ENCODE peak calls at places on chromosome 22, in five cellular contexts. One of them, this sample, is unnamed.

GRCh38 chr22:20125201-20126174 is 6.1 kb upstream of the ZDHHC8 start:
- DNase-seq in RWPE1: no peak
- DNase-seq in astrocyte of the spinal cord: no peak
- DNase-seq in body of pancreas: no peak
- DNase-seq in endothelial cell: no peak
- DNase-seq in this sample: no peak

GRCh38 chr22:27802389-27803079 is 978 bp upstream of the MN1 start:
- DNase-seq in RWPE1: no peak
- DNase-seq in astrocyte of the spinal cord: no peak
- DNase-seq in body of pancreas: no peak
- DNase-seq in endothelial cell: no peak
- DNase-seq in this sample: no peak

GRCh38 chr22:17724678-17725464 is 49.4 kb downstream of the BID start:
- DNase-seq in endothelial cell: no peak
- DNase-seq in astrocyte of the spinal cord: no peak
- DNase-seq in RWPE1: no peak
- DNase-seq in body of pancreas: no peak
- DNase-seq in this sample: no peak

GRCh38 chr22:27654536-27655445 is 146.8 kb downstream of the MN1 start:
- DNase-seq in body of pancreas: peak
- DNase-seq in endothelial cell: no peak
- DNase-seq in RWPE1: no peak
- DNase-seq in astrocyte of the spinal cord: no peak
- DNase-seq in this sample: no peak

GRCh38 chr22:30038219-30038618 is 42.0 kb upstream of the HORMAD2 start:
- DNase-seq in body of pancreas: peak
- DNase-seq in astrocyte of the spinal cord: peak
- DNase-seq in RWPE1: peak
- DNase-seq in endothelial cell: no peak
- DNase-seq in this sample: no peak

GRCh38 chr22:31800065-31800464 is 46.2 kb downstream of the DEPDC5 start:
- DNase-seq in RWPE1: peak
- DNase-seq in endothelial cell: no peak
- DNase-seq in astrocyte of the spinal cord: peak
- DNase-seq in body of pancreas: no peak
- DNase-seq in this sample: no peak

GRCh38 chr22:19488884-19489843 is 9.4 kb downstream of the CDC45 start:
- DNase-seq in endothelial cell: no peak
- DNase-seq in body of pancreas: no peak
- DNase-seq in astrocyte of the spinal cord: no peak
- DNase-seq in RWPE1: no peak
- DNase-seq in this sample: no peak

GRCh38 chr22:30327864-30328345 is 1.2 kb upstream of the TBC1D10A start:
- DNase-seq in RWPE1: no peak
- DNase-seq in endothelial cell: no peak
- DNase-seq in body of pancreas: peak
- DNase-seq in astrocyte of the spinal cord: no peak
- DNase-seq in this sample: no peak

GRCh38 chr22:22767876-22768602 is 119.6 kb upstream of the IGLL5 start:
- DNase-seq in endothelial cell: no peak
- DNase-seq in RWPE1: no peak
- DNase-seq in body of pancreas: no peak
- DNase-seq in astrocyte of the spinal cord: no peak
- DNase-seq in this sample: no peak

GRCh38 chr22:44463151-44463550 is 34.9 kb downstream of the RTL6 start:
- DNase-seq in RWPE1: no peak
- DNase-seq in endothelial cell: no peak
- DNase-seq in body of pancreas: no peak
- DNase-seq in astrocyte of the spinal cord: no peak
- DNase-seq in this sample: no peak

GRCh38 chr22:45101828-45102227 is 61.9 kb upstream of the NUP50 start:
- DNase-seq in endothelial cell: peak
- DNase-seq in RWPE1: peak
- DNase-seq in astrocyte of the spinal cord: peak
- DNase-seq in body of pancreas: peak
- DNase-seq in this sample: peak

GRCh38 chr22:37030560-37031281 is 11.2 kb downstream of the MPST start:
- DNase-seq in RWPE1: no peak
- DNase-seq in astrocyte of the spinal cord: no peak
- DNase-seq in endothelial cell: no peak
- DNase-seq in body of pancreas: no peak
- DNase-seq in this sample: no peak

GRCh38 chr22:44220727-44221680 is 40.3 kb downstream of the PARVG start:
- DNase-seq in astrocyte of the spinal cord: no peak
- DNase-seq in body of pancreas: no peak
- DNase-seq in endothelial cell: no peak
- DNase-seq in RWPE1: no peak
- DNase-seq in this sample: no peak

DNA sequence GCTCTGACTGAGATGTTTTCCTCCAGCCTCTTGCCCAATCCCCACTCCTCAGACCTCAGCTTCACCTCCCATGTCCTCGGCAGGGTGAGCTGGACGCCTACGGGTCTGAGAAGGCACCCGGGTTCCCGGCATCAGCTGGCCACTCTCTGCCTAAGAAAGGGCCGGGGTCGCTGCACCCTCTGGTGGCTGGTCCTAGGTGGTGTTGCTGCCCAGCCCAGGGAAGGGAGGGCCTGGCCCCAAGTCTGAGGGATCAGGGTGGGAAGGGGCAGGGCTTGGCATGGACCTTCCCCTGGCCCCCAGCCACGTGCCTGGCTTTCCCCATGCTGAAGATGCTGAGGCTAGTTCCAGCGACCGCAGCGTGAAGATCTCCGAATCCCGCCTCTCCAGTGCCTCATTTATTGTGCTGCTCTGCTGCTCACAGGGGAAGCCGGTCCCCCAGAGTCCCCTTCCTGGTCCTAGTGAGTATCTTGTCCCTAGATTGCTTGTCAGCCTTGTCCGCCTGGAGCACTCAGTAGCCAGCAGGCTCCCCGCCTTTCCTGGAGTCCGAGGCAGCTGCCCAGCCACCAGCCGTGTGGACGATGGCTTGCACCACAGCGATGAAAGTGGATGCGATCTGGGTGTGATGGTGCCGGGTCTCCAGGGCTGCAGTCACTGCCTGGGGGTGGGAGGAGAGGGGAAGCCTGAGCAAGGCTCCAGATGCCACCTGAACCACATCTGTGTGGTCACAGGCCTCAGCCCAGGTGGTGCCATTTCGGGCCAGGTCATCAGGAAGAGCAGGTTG is 2.9 kb upstream of the GGT5 start:
- DNase-seq in RWPE1: peak
- DNase-seq in astrocyte of the spinal cord: peak
- DNase-seq in endothelial cell: peak
- DNase-seq in body of pancreas: peak
- DNase-seq in this sample: peak
- TF ChIP-seq CTCF in RWPE1: peak
- TF ChIP-seq CTCF in astrocyte of the spinal cord: peak
- TF ChIP-seq CTCF in endothelial cell: peak
- TF ChIP-seq CTCF in body of pancreas: peak
- TF ChIP-seq CTCF in this sample: peak

GRCh38 chr22:50205781-50206569 is 5.2 kb downstream of the SELENOO start:
- DNase-seq in astrocyte of the spinal cord: no peak
- DNase-seq in RWPE1: no peak
- DNase-seq in body of pancreas: peak
- DNase-seq in endothelial cell: no peak
- DNase-seq in this sample: no peak

GRCh38 chr22:50208430-50208938 is 7.7 kb downstream of the SELENOO start:
- DNase-seq in RWPE1: no peak
- DNase-seq in endothelial cell: no peak
- DNase-seq in astrocyte of the spinal cord: no peak
- DNase-seq in body of pancreas: peak
- DNase-seq in this sample: no peak

GRCh38 chr22:50208939-50209892 is 8.4 kb downstream of the SELENOO start:
- DNase-seq in astrocyte of the spinal cord: no peak
- DNase-seq in endothelial cell: no peak
- DNase-seq in body of pancreas: peak
- DNase-seq in RWPE1: no peak
- DNase-seq in this sample: no peak

GRCh38 chr22:50207383-50208031 is 6.7 kb downstream of the SELENOO start:
- DNase-seq in body of pancreas: no peak
- DNase-seq in endothelial cell: no peak
- DNase-seq in astrocyte of the spinal cord: no peak
- DNase-seq in RWPE1: no peak
- DNase-seq in this sample: no peak

DNA sequence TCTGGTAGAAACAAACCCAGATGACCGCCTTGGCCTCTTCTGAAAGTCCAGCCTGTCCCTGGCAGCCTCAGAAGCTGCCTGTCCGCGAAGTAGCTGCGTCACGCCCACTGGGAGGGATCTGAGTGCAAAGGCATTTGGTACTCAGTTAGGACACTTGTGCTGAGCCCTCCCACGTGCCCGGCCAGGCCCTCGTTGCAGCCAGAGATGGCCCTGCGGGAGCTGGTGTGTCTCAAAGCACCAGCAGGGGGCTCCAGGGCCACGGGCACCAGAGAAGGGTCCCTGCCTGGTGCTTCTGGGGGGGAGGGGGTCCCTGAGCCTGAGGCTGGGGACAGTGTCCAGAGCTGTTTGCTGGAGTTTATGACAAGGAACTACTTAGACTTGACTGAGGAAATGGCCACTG is 5.8 kb downstream of the SELENOO start:
- DNase-seq in RWPE1: no peak
- DNase-seq in astrocyte of the spinal cord: no peak
- DNase-seq in body of pancreas: peak
- DNase-seq in endothelial cell: peak
- DNase-seq in this sample: no peak
- TF ChIP-seq CTCF in RWPE1: peak
- TF ChIP-seq CTCF in astrocyte of the spinal cord: peak
- TF ChIP-seq CTCF in body of pancreas: no peak
- TF ChIP-seq CTCF in endothelial cell: peak
- TF ChIP-seq CTCF in this sample: no peak

DNA sequence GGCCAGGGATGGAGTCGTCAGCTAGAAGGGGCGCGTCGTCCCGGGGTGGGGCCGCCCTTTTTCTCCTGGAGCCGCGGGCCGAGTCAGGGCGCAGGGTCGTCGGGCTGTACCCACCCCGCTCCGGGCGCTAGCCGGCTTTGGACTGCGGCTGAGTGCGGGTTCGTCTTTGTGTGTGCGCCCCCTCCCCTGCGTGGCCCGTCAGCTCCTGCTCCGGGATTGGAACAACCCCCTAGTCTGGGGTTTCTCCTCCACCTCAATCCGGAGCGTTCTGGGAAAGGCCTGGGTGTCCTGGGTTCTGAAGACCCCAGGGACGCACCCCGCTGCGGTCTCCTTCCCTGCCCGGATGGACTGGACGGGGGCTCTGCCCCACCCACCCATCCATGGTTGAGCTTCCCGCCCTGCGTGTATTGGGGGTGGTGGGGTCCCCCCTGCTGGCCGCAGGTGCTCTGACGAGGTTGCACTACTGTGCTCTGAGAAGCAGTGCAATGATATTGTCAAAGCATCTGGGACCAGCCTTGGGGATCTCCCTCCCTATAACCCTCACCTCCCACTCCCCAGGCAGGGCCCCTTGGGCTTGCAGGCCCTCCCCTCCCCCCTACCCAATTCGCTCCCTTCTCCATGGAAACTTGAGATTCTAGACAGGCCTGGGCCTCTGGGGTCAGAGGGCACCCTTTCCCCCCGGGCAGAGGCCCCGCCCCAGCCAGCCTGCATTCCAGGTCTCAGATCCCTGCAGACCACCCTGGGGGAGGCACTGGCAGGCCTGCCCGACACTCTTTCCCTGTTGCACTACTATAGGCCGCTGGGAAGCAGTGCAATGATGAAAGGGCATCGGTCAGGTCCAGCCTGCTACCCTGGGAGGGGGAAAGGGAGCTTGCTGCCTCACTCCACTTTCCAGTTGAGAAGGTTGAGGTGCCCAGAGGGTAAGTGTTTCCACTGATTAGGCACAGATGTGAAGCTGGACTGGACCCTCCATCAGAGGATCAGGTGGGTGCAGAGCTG is 10.7 kb downstream of the SDF2L1 start:
- DNase-seq in RWPE1: no peak
- DNase-seq in astrocyte of the spinal cord: no peak
- DNase-seq in endothelial cell: no peak
- DNase-seq in body of pancreas: no peak
- DNase-seq in this sample: no peak
- TF ChIP-seq CTCF in RWPE1: no peak
- TF ChIP-seq CTCF in astrocyte of the spinal cord: no peak
- TF ChIP-seq CTCF in endothelial cell: no peak
- TF ChIP-seq CTCF in body of pancreas: no peak
- TF ChIP-seq CTCF in this sample: no peak

GRCh38 chr22:38740754-38741153 is 15.0 kb downstream of the SUN2 start:
- DNase-seq in astrocyte of the spinal cord: no peak
- DNase-seq in endothelial cell: no peak
- DNase-seq in RWPE1: no peak
- DNase-seq in body of pancreas: no peak
- DNase-seq in this sample: no peak
- TF ChIP-seq CTCF in astrocyte of the spinal cord: no peak
- TF ChIP-seq CTCF in endothelial cell: no peak
- TF ChIP-seq CTCF in RWPE1: no peak
- TF ChIP-seq CTCF in body of pancreas: no peak
- TF ChIP-seq CTCF in this sample: no peak